ENCODE peak calls at places on chromosomes 13 and 19, in seven cellular contexts. One of them, this sample, is unnamed.

GRCh38 chr13:99636728-99637353 is 135.6 kb downstream of the TM9SF2 start:
- DNase-seq in thoracic aorta: no peak
- DNase-seq in astrocyte of the spinal cord: no peak
- DNase-seq in ovary: no peak
- DNase-seq in GM23338: no peak
- DNase-seq in transverse colon: no peak
- DNase-seq in neural progenitor cell: no peak
- DNase-seq in this sample: no peak

GRCh38 chr13:93450226-93450625 is 223.6 kb downstream of the GPC6 start:
- DNase-seq in transverse colon: no peak
- DNase-seq in neural progenitor cell: no peak
- DNase-seq in GM23338: no peak
- DNase-seq in ovary: no peak
- DNase-seq in thoracic aorta: no peak
- DNase-seq in astrocyte of the spinal cord: peak; percentile 26
- DNase-seq in this sample: peak; percentile 65

GRCh38 chr13:23871616-23872220 is 17.5 kb downstream of the MIPEP start:
- DNase-seq in thoracic aorta: no peak
- DNase-seq in GM23338: peak; percentile 16
- DNase-seq in astrocyte of the spinal cord: peak; percentile 62
- DNase-seq in ovary: no peak
- DNase-seq in transverse colon: no peak
- DNase-seq in neural progenitor cell: peak; percentile 12
- DNase-seq in this sample: peak; percentile 60

GRCh38 chr19:33394006-33394722 is 20.7 kb downstream of the CEBPG start:
- DNase-seq in ovary: no peak
- DNase-seq in neural progenitor cell: no peak
- DNase-seq in thoracic aorta: no peak
- DNase-seq in transverse colon: no peak
- DNase-seq in astrocyte of the spinal cord: peak; percentile 63
- DNase-seq in GM23338: no peak
- DNase-seq in this sample: peak; percentile 93

GRCh38 chr19:633786-634639 is 676 bp upstream of the POLRMT start:
- DNase-seq in ovary: no peak
- DNase-seq in astrocyte of the spinal cord: no peak
- DNase-seq in transverse colon: no peak
- DNase-seq in GM23338: no peak
- DNase-seq in neural progenitor cell: peak; percentile 26
- DNase-seq in thoracic aorta: no peak
- DNase-seq in this sample: no peak

GRCh38 chr19:13215572-13216380 is 65.6 kb downstream of the IER2 start:
- DNase-seq in astrocyte of the spinal cord: peak; percentile 21
- DNase-seq in ovary: no peak
- DNase-seq in neural progenitor cell: no peak
- DNase-seq in thoracic aorta: no peak
- DNase-seq in GM23338: no peak
- DNase-seq in transverse colon: no peak
- DNase-seq in this sample: no peak

GRCh38 chr19:45767410-45767880 is 1.6 kb downstream of the SIX5 start:
- DNase-seq in transverse colon: peak; percentile 74
- DNase-seq in ovary: peak; percentile 91
- DNase-seq in GM23338: peak; percentile 79
- DNase-seq in neural progenitor cell: peak; percentile 88
- DNase-seq in thoracic aorta: no peak
- DNase-seq in astrocyte of the spinal cord: peak; percentile 88
- DNase-seq in this sample: peak; percentile 82

GRCh38 chr13:71577127-71577526 is 289.9 kb downstream of the DACH1 start:
- DNase-seq in ovary: no peak
- DNase-seq in transverse colon: no peak
- DNase-seq in GM23338: no peak
- DNase-seq in thoracic aorta: no peak
- DNase-seq in astrocyte of the spinal cord: peak; percentile 24
- DNase-seq in neural progenitor cell: no peak
- DNase-seq in this sample: no peak

GRCh38 chr13:74987124-74987690 is 494.8 kb downstream of the TBC1D4 start:
- DNase-seq in astrocyte of the spinal cord: no peak
- DNase-seq in transverse colon: no peak
- DNase-seq in neural progenitor cell: no peak
- DNase-seq in ovary: no peak
- DNase-seq in GM23338: no peak
- DNase-seq in thoracic aorta: no peak
- DNase-seq in this sample: no peak

GRCh38 chr13:75139291-75139690 is 342.7 kb downstream of the TBC1D4 start:
- DNase-seq in thoracic aorta: no peak
- DNase-seq in astrocyte of the spinal cord: peak; percentile 35
- DNase-seq in GM23338: no peak
- DNase-seq in neural progenitor cell: no peak
- DNase-seq in transverse colon: no peak
- DNase-seq in ovary: no peak
- DNase-seq in this sample: peak; percentile 24

GRCh38 chr19:13463296-13463695 is 43.0 kb downstream of the CACNA1A start:
- DNase-seq in thoracic aorta: no peak
- DNase-seq in ovary: no peak
- DNase-seq in astrocyte of the spinal cord: peak; percentile 3
- DNase-seq in GM23338: peak; percentile 76
- DNase-seq in neural progenitor cell: peak; percentile 81
- DNase-seq in transverse colon: no peak
- DNase-seq in this sample: peak; percentile 9

GRCh38 chr13:89554801-89555200 is 1792.7 kb upstream of the MIR17HG start:
- DNase-seq in astrocyte of the spinal cord: no peak
- DNase-seq in ovary: no peak
- DNase-seq in GM23338: no peak
- DNase-seq in neural progenitor cell: no peak
- DNase-seq in transverse colon: no peak
- DNase-seq in thoracic aorta: no peak
- DNase-seq in this sample: no peak

GRCh38 chr13:25811506-25811905 is 240.3 kb downstream of the SHISA2 start:
- DNase-seq in ovary: no peak
- DNase-seq in GM23338: no peak
- DNase-seq in neural progenitor cell: no peak
- DNase-seq in thoracic aorta: no peak
- DNase-seq in astrocyte of the spinal cord: no peak
- DNase-seq in transverse colon: no peak
- DNase-seq in this sample: no peak

DNA sequence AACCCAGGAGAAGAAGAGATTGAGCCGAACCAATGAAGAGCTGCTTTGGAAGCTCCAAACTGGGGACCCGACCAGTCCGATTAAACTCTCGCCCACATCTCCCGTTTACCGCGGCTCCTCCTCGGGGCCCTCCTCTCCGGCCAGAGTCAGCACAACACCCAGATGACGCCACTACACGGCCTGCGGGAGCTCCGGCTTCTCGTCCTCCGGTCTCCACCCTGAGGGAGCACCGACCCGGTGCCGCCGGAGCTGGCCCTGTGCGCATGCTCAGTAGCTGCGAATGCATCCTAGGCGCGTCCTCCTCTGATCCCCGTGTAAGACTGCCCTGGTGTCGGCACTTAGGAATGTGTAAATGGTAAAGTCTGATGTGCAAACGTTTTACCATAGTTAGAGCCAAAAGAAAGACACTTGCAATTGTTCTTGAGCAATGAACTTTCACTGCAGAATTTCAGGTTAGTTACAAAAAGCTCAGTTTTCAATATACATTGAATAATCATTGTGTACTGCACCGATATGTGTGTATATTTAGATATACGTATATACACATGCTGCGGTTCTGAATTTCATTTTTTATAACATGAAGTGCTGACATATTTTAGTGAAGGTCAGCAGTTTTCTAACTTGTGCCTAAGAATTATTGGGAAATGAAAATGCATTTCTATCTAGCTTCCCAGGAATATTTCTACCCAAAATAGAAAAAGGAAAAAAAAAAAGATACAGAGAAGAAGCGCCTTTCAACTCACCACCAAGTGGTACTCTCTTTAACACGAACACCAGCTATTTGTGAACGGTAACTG is 92.2 kb downstream of the SLC7A1 start:
- DNase-seq in ovary: no peak
- DNase-seq in neural progenitor cell: peak; percentile 58
- DNase-seq in astrocyte of the spinal cord: peak; percentile 21
- DNase-seq in thoracic aorta: no peak
- DNase-seq in GM23338: peak; percentile 71
- DNase-seq in transverse colon: no peak
- DNase-seq in this sample: peak; percentile 54
- H3K4me3 ChIP-seq in ovary: no peak overlapping the region
- H3K4me3 ChIP-seq in neural progenitor cell: no peak overlapping the region
- H3K4me3 ChIP-seq in astrocyte of the spinal cord: peak overlapping the region; percentile 3
- H3K4me3 ChIP-seq in thoracic aorta: no peak overlapping the region
- H3K4me3 ChIP-seq in GM23338: no peak overlapping the region
- H3K4me3 ChIP-seq in transverse colon: no peak overlapping the region
- H3K4me3 ChIP-seq in this sample: peak overlapping the region; percentile 41

GRCh38 chr19:56838680-56838929 is 1.9 kb downstream of the PEG3 start:
- DNase-seq in ovary: no peak
- DNase-seq in GM23338: no peak
- DNase-seq in transverse colon: no peak
- DNase-seq in neural progenitor cell: no peak
- DNase-seq in thoracic aorta: no peak
- DNase-seq in astrocyte of the spinal cord: no peak
- DNase-seq in this sample: no peak

GRCh38 chr19:56838930-56839664 is 1.4 kb downstream of the PEG3 start:
- DNase-seq in astrocyte of the spinal cord: peak; percentile 70
- DNase-seq in thoracic aorta: peak; percentile 99
- DNase-seq in transverse colon: peak; percentile 84
- DNase-seq in neural progenitor cell: no peak
- DNase-seq in GM23338: no peak
- DNase-seq in ovary: peak; percentile 94
- DNase-seq in this sample: peak; percentile 3

GRCh38 chr19:56837492-56837891 is 3.0 kb downstream of the PEG3 start:
- DNase-seq in transverse colon: peak; percentile 22
- DNase-seq in astrocyte of the spinal cord: peak; percentile 0
- DNase-seq in ovary: peak; percentile 76
- DNase-seq in neural progenitor cell: no peak
- DNase-seq in thoracic aorta: peak; percentile 17
- DNase-seq in GM23338: no peak
- DNase-seq in this sample: no peak

GRCh38 chr19:56837004-56837403 is 3.5 kb downstream of the PEG3 start:
- DNase-seq in ovary: peak; percentile 34
- DNase-seq in neural progenitor cell: no peak
- DNase-seq in thoracic aorta: no peak
- DNase-seq in GM23338: no peak
- DNase-seq in astrocyte of the spinal cord: no peak
- DNase-seq in transverse colon: no peak
- DNase-seq in this sample: no peak

GRCh38 chr19:56837892-56838679 is 2.4 kb downstream of the PEG3 start:
- DNase-seq in GM23338: no peak
- DNase-seq in astrocyte of the spinal cord: peak; percentile 4
- DNase-seq in thoracic aorta: peak; percentile 27
- DNase-seq in transverse colon: peak; percentile 23
- DNase-seq in ovary: peak; percentile 57
- DNase-seq in neural progenitor cell: no peak
- DNase-seq in this sample: no peak
- TF ChIP-seq CTCF in GM23338: no peak
- TF ChIP-seq CTCF in astrocyte of the spinal cord: no peak
- TF ChIP-seq CTCF in thoracic aorta: peak; percentile 25
- TF ChIP-seq CTCF in transverse colon: no peak
- TF ChIP-seq CTCF in ovary: no peak
- TF ChIP-seq CTCF in neural progenitor cell: no peak
- TF ChIP-seq CTCF in this sample: no peak

GRCh38 chr19:38844093-38844686 is 5.6 kb downstream of the HNRNPL start:
- DNase-seq in neural progenitor cell: no peak
- DNase-seq in ovary: no peak
- DNase-seq in thoracic aorta: no peak
- DNase-seq in transverse colon: no peak
- DNase-seq in astrocyte of the spinal cord: no peak
- DNase-seq in GM23338: no peak
- DNase-seq in this sample: no peak

GRCh38 chr19:38841787-38842438 is 7.9 kb downstream of the HNRNPL start:
- DNase-seq in thoracic aorta: no peak
- DNase-seq in astrocyte of the spinal cord: no peak
- DNase-seq in transverse colon: no peak
- DNase-seq in GM23338: no peak
- DNase-seq in ovary: no peak
- DNase-seq in neural progenitor cell: no peak
- DNase-seq in this sample: no peak

GRCh38 chr19:38842439-38843174 is 7.2 kb downstream of the HNRNPL start:
- DNase-seq in transverse colon: peak; percentile 60
- DNase-seq in neural progenitor cell: no peak
- DNase-seq in astrocyte of the spinal cord: no peak
- DNase-seq in GM23338: no peak
- DNase-seq in thoracic aorta: no peak
- DNase-seq in ovary: no peak
- DNase-seq in this sample: no peak

GRCh38 chr19:38841180-38841766 is 8.5 kb downstream of the HNRNPL start:
- DNase-seq in astrocyte of the spinal cord: no peak
- DNase-seq in thoracic aorta: no peak
- DNase-seq in transverse colon: no peak
- DNase-seq in ovary: no peak
- DNase-seq in GM23338: no peak
- DNase-seq in neural progenitor cell: no peak
- DNase-seq in this sample: no peak

DNA sequence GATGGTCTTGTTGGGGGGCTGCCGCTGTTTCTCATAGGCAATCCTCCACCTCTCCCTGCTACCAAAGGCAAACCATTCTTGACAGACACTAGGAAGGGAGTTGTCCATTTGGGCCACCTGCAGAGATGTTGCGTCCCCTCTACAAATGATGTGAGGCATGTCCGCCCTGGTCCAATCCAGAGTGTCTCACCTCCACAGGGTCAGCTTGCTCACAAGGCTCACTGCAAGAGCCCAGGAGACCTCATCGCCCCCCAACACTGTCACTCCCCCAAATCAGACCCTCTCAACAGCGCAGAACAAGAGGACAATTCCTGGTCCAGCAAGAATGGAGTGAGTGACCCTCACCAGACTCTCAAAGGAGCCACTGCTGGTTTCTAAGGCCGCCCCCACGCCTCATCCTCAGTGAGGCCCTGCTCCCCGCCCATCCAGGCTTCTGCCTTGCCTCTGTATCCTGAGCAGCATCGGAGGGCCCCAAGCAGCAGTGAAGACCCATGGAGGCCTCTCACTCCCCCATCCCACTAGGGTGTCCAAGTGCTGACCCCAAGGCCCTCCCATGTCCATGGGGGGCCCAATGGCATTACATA is 6.5 kb downstream of the HNRNPL start:
- DNase-seq in astrocyte of the spinal cord: no peak
- DNase-seq in thoracic aorta: no peak
- DNase-seq in neural progenitor cell: no peak
- DNase-seq in ovary: no peak
- DNase-seq in transverse colon: no peak
- DNase-seq in GM23338: no peak
- DNase-seq in this sample: no peak
- H3K4me3 ChIP-seq in astrocyte of the spinal cord: no peak overlapping the region
- H3K4me3 ChIP-seq in thoracic aorta: no peak overlapping the region
- H3K4me3 ChIP-seq in neural progenitor cell: no peak overlapping the region
- H3K4me3 ChIP-seq in ovary: no peak overlapping the region
- H3K4me3 ChIP-seq in transverse colon: no peak overlapping the region
- H3K4me3 ChIP-seq in GM23338: no peak overlapping the region
- H3K4me3 ChIP-seq in this sample: no peak overlapping the region

DNA sequence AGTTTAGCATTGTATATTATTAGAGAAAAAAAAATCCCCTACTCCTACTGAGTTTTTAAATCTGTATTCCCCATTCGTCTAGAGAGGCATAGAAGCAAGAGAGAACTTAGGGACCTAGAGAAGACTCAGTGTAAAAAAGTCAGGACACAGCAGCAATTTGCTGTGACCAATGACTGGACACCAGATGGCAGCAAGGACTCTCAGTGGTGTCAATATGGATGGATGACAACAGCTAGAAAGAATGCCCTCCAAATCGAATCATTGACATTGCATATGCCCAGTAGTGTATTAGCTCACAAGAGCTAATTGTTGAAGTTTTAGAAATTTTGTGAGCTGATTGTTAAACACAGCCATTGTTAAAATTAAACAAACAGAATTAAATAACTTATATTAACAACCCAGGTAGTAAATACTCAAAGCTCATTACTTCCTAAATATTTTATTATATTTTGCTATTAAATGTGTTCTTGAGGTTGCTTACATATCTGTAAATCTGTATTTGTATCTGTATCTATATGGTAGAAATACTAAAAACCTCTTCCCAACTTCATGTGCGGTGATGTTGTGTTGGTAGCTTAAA is 43.9 kb downstream of the SIAH3 start:
- DNase-seq in GM23338: peak; percentile 74
- DNase-seq in transverse colon: no peak
- DNase-seq in ovary: no peak
- DNase-seq in neural progenitor cell: peak; percentile 62
- DNase-seq in astrocyte of the spinal cord: peak; percentile 57
- DNase-seq in thoracic aorta: no peak
- DNase-seq in this sample: peak; percentile 52
- TF ChIP-seq CTCF in GM23338: peak; percentile 72
- TF ChIP-seq CTCF in transverse colon: no peak
- TF ChIP-seq CTCF in ovary: no peak
- TF ChIP-seq CTCF in neural progenitor cell: peak; percentile 79
- TF ChIP-seq CTCF in astrocyte of the spinal cord: peak; percentile 67
- TF ChIP-seq CTCF in thoracic aorta: no peak
- TF ChIP-seq CTCF in this sample: peak; percentile 63